ENCODE peak calls at places on chromosomes 16 and 17, in seven cellular contexts. R is colonic mucosa, Q is MM.1S, M is GM23248, L is SK-N-SH, P is kidney, O is H1. X is an unnamed sample.

GRCh38 chr16:56203052-56203451 is 11.8 kb downstream of the GNAO1 start:
- DNase-seq in R (no peak), Q (peak), M (peak), L (peak), P (no peak), O (no peak), X (no peak)

GRCh38 chr16:30185141-30185682 is 1.8 kb downstream of the CORO1A start:
- DNase-seq in R (no peak), Q (peak), M (no peak), L (peak), P (peak), O (no peak), X (no peak)

GRCh38 chr17:63514477-63514876 is 8.7 kb upstream of the KCNH6 start:
- DNase-seq in R (no peak), Q (no peak), M (no peak), L (no peak), P (no peak), O (no peak), X (no peak)

GRCh38 chr16:2483160-2483559 is 8.2 kb downstream of the TBC1D24 start:
- DNase-seq in R (no peak), Q (no peak), M (peak), L (peak), P (peak), O (no peak), X (no peak)

GRCh38 chr16:29926675-29927522 is 873 bp upstream of the KCTD13 start:
- DNase-seq in R (peak), Q (no peak), M (peak), L (peak), P (no peak), O (no peak), X (no peak)

GRCh38 chr17:40331743-40332641 is 23.0 kb downstream of the RARA start:
- DNase-seq in R (peak), Q (no peak), M (peak), L (peak), P (peak), O (no peak), X (no peak)

GRCh38 chr16:10039220-10040096 is 142.8 kb downstream of the GRIN2A start:
- DNase-seq in R (no peak), Q (peak), M (no peak), L (peak), P (peak), O (no peak), X (no peak)

GRCh38 chr16:17364319-17365210 is 106.2 kb downstream of the XYLT1 start:
- DNase-seq in R (no peak), Q (no peak), M (peak), L (peak), P (no peak), O (no peak), X (no peak)

GRCh38 chr16:66487580-66488235 is 60.6 kb downstream of the BEAN1 start:
- DNase-seq in R (no peak), Q (no peak), M (peak), L (no peak), P (no peak), O (no peak), X (no peak)

GRCh38 chr16:58127033-58127556 is 2.1 kb downstream of the CFAP20 start:
- DNase-seq in R (no peak), Q (peak), M (peak), L (no peak), P (no peak), O (no peak), X (no peak)

GRCh38 chr17:66353937-66354401 is 51.6 kb downstream of the PRKCA start:
- DNase-seq in R (no peak), Q (no peak), M (peak), L (no peak), P (no peak), O (no peak), X (no peak)

GRCh38 chr16:14539156-14539555 is 90.9 kb downstream of the PARN start:
- DNase-seq in R (no peak), Q (no peak), M (no peak), L (no peak), P (no peak), O (no peak), X (no peak)

GRCh38 chr16:9260665-9261064 is 169.2 kb downstream of the HAPSTR1 start:
- DNase-seq in R (peak), Q (no peak), M (no peak), L (no peak), P (no peak), O (no peak), X (no peak)

GRCh38 chr16:3152022-3152272 is 17.1 kb downstream of the ZNF213 start:
- DNase-seq in R (no peak), Q (no peak), M (no peak), L (no peak), P (peak), O (no peak), X (no peak)

GRCh38 chr16:4349332-4349731 is 1.8 kb downstream of the PAM16 start:
- DNase-seq in R (no peak), Q (no peak), M (no peak), L (no peak), P (no peak), O (no peak), X (no peak)

DNA sequence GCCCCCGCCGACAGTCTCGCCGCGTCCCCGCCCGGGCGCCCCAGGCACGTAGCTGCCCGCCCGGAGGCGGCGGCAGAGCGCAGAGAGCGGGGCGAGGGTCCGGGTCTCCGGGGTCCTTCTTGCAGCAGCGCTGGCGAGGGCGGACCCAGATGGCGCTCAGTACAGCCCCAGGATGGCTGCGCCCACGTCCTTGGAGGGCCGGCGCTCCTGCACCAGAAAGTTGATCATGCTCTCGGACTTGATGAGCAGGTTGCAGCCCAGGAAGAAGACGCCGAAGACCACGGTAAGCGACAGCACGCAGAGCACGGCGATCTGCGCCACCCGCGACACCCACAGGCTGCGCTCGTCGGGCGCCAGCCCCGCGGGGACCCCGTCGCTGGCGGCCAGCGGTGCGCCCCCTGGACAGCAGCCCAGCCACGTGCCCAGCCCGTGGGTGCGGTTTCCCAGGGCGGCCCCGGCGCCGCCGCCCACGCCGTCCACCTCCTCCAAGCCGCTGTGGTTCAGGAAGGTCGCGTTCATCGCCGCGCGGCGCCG is 497 bp downstream of the RPRML start:
- DNase-seq in R (no peak), Q (no peak), M (peak), L (peak), P (peak), O (no peak), X (no peak)
- H3K9ac ChIP-seq in R (peak), Q (no peak), M (no peak), L (peak), P (no peak), O (peak), X (no peak)

GRCh38 chr16:15597822-15598647 is 44.9 kb downstream of the MARF1 start:
- DNase-seq in R (no peak), Q (no peak), M (no peak), L (no peak), P (no peak), O (no peak), X (no peak)

GRCh38 chr16:15598648-15599190 is 44.2 kb downstream of the MARF1 start:
- DNase-seq in R (no peak), Q (no peak), M (no peak), L (no peak), P (no peak), O (no peak), X (no peak)

GRCh38 chr16:15602285-15603044 is 40.5 kb downstream of the MARF1 start:
- DNase-seq in R (no peak), Q (no peak), M (no peak), L (no peak), P (no peak), O (no peak), X (no peak)

GRCh38 chr16:15599303-15600070 is 43.5 kb downstream of the MARF1 start:
- DNase-seq in R (no peak), Q (no peak), M (peak), L (no peak), P (no peak), O (no peak), X (no peak)

GRCh38 chr16:15601212-15601879 is 41.6 kb downstream of the MARF1 start:
- DNase-seq in R (no peak), Q (no peak), M (no peak), L (no peak), P (no peak), O (no peak), X (no peak)
- H3K27ac ChIP-seq in R (no peak), Q (no peak), M (no peak), L (no peak), P (no peak), O (no peak), X (no peak)

GRCh38 chr16:51556694-51557327 is 405.7 kb upstream of the SALL1 start:
- DNase-seq in R (no peak), Q (no peak), M (peak), L (no peak), P (no peak), O (no peak), X (no peak)
- H3K9ac ChIP-seq in R (no peak), Q (no peak), M (peak), L (no peak), P (no peak), O (no peak), X (peak)

GRCh38 chr17:4739122-4740024 is at the start of the genes CXCL16 and ZMYND15:
- DNase-seq in R (peak), Q (peak), M (peak), L (peak), P (peak), O (no peak), X (no peak)
- H3K27ac ChIP-seq in R (peak), Q (no peak), M (no peak), L (no peak), P (peak), O (no peak), X (peak)